ENCODE peak calls at places on chromosomes 16 and 17, in six cellular contexts. N is GM23248, I is neural progenitor cell, L is GM23338, C is hepatocyte, Z is HCT116. G is an unnamed sample.

GRCh38 chr17:83174859-83175550 is 95.6 kb downstream of the METRNL start:
- DNase-seq in L (no peak), C (no peak), N (no peak), I (no peak), Z (no peak), G (peak; percentile 35)

GRCh38 chr17:31052187-31052889 is 42.4 kb upstream of the NF1 start:
- DNase-seq in Z (peak; percentile 42), L (no peak), I (no peak), N (peak; percentile 97), C (no peak), G (no peak)

GRCh38 chr16:21301168-21301894 is 23.2 kb upstream of the CRYM start:
- DNase-seq in C (peak; percentile 85), Z (peak; percentile 82), L (peak; percentile 81), I (peak; percentile 75), N (peak; percentile 85), G (peak; percentile 88)

GRCh38 chr17:19904412-19904811 is 36.7 kb upstream of the ULK2 start:
- DNase-seq in I (no peak), C (no peak), L (no peak), Z (no peak), N (peak; percentile 82), G (no peak)

GRCh38 chr17:44655983-44656700 is at the start of gene MEIOC:
- DNase-seq in L (peak; percentile 94), I (peak; percentile 80), N (peak; percentile 17), Z (no peak), C (peak; percentile 33), G (peak; percentile 12)

GRCh38 chr17:9054611-9055010 is 33.3 kb downstream of the NTN1 start:
- DNase-seq in I (peak; percentile 88), Z (no peak), L (peak; percentile 96), N (no peak), C (no peak), G (no peak)

GRCh38 chr16:63921737-63922136 is 1200.1 kb downstream of the CDH11 start:
- DNase-seq in Z (no peak), C (no peak), I (no peak), N (peak; percentile 2), L (no peak), G (no peak)

GRCh38 chr16:74111583-74111982 is 185.0 kb upstream of the PSMD7 start:
- DNase-seq in L (no peak), I (no peak), N (no peak), C (no peak), Z (no peak), G (no peak)

GRCh38 chr17:68391561-68392268 is 65.6 kb downstream of the WIPI1 start:
- DNase-seq in I (no peak), L (no peak), Z (no peak), N (peak; percentile 38), C (peak; percentile 57), G (no peak)

GRCh38 chr16:84096447-84097005 is 20.2 kb downstream of the MBTPS1 start:
- DNase-seq in Z (no peak), I (no peak), L (no peak), N (no peak), C (peak; percentile 51), G (no peak)

GRCh38 chr17:62950067-62950466 is 16.0 kb upstream of the TANC2 start:
- DNase-seq in L (no peak), I (no peak), N (peak; percentile 69), C (peak; percentile 56), Z (no peak), G (no peak)

GRCh38 chr17:81002409-81003361 is 11.0 kb downstream of the CHMP6 start:
- DNase-seq in Z (no peak), N (peak; percentile 65), I (no peak), C (no peak), L (no peak), G (no peak)

GRCh38 chr16:10988879-10989278 is 44.5 kb downstream of the CLEC16A start:
- DNase-seq in I (no peak), N (no peak), Z (no peak), C (no peak), L (no peak), G (no peak)

GRCh38 chr17:9677411-9677810 is 32.1 kb downstream of the USP43 start:
- DNase-seq in Z (no peak), N (no peak), C (no peak), I (no peak), L (no peak), G (no peak)

GRCh38 chr16:85319208-85319983 is 207.1 kb upstream of the CIBAR2 start:
- DNase-seq in C (no peak), Z (no peak), I (no peak), N (no peak), L (no peak), G (no peak)

GRCh38 chr16:85317704-85318103 is 205.4 kb upstream of the CIBAR2 start:
- DNase-seq in C (no peak), N (no peak), I (no peak), L (no peak), Z (no peak), G (no peak)

GRCh38 chr16:85320677-85321385 is 208.6 kb upstream of the CIBAR2 start:
- DNase-seq in C (no peak), I (no peak), L (no peak), Z (no peak), N (no peak), G (no peak)

GRCh38 chr16:85321856-85322271 is 209.6 kb upstream of the CIBAR2 start:
- DNase-seq in N (peak; percentile 96), L (no peak), Z (no peak), C (no peak), I (no peak), G (no peak)

DNA sequence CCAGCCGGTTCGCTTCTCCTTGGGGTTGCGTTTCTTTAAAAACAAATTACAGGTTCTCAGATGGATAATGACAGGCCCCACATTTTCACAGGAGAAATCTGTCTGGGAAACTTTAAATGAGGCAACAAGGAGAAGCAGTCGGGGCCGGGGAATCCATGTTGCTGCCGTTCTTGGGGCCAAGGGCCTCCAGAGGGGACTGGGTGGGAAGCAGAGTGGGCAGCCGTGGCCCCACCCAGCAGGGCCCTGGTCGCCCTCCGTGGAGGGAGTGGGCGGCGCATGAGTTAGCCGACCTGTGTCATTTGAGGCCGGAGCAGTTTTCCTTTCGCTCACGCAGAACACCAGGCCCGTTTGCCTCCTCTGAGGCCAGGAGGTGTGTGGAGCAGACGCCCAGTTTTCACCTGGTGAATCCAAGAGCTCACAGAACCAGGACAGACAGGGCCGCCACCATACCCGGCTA is 207.7 kb upstream of the CIBAR2 start:
- DNase-seq in I (no peak), Z (no peak), L (no peak), N (no peak), C (no peak), G (no peak)
- H2AFZ ChIP-seq in I (no peak overlapping the region), Z (no peak overlapping the region), L (no peak overlapping the region), N (no peak overlapping the region), C (no peak overlapping the region), G (no peak overlapping the region)

GRCh38 chr17:16313159-16314090 is 39.8 kb downstream of the CENPV start:
- DNase-seq in Z (no peak), I (no peak), L (no peak), C (peak; percentile 68), N (no peak), G (no peak)

GRCh38 chr17:16319969-16320368 is 33.3 kb downstream of the CENPV start:
- DNase-seq in C (no peak), I (no peak), Z (no peak), L (no peak), N (no peak), G (no peak)

GRCh38 chr17:16314859-16315258 is 38.4 kb downstream of the CENPV start:
- DNase-seq in C (no peak), I (no peak), L (no peak), Z (no peak), N (no peak), G (no peak)

GRCh38 chr17:16314189-16314588 is 39.1 kb downstream of the CENPV start:
- DNase-seq in Z (no peak), N (peak; percentile 24), L (no peak), I (no peak), C (no peak), G (no peak)
- TF ChIP-seq EZH2phosphoT487 in Z (no peak), N (no peak), L (no peak), I (no peak), C (no peak), G (no peak)

GRCh38 chr17:82043507-82043906 is 6.0 kb upstream of the DCXR start:
- DNase-seq in C (no peak), I (no peak), L (peak; percentile 69), Z (no peak), N (no peak), G (no peak)

GRCh38 chr17:82039695-82040299 is 2.3 kb upstream of the DCXR start:
- DNase-seq in N (no peak), C (no peak), L (no peak), Z (no peak), I (no peak), G (no peak)

GRCh38 chr17:82045916-82046484 is 5.6 kb downstream of the RFNG start:
- DNase-seq in L (no peak), N (no peak), I (no peak), Z (no peak), C (no peak), G (no peak)

GRCh38 chr17:82041139-82041814 is 3.8 kb upstream of the DCXR start:
- DNase-seq in N (peak; percentile 48), C (no peak), Z (no peak), I (no peak), L (no peak), G (no peak)

DNA sequence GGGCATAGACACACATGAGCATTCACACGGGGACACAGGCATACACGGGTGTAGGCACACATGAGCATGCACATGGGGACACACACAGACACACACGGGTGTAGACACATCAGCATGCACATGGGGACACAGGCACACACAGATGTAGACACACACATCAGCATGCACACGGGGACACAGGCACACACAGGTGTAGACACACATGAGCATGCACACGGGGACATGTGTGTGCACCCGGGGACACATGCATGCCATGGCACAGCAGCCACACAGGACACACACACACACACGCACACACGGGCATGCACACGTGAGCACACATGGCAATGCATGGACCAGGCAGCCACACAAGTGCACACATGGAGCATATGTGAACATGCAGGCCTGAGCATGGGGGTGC is 5.2 kb upstream of the DCXR start:
- DNase-seq in Z (no peak), I (no peak), C (no peak), N (no peak), L (no peak), G (no peak)
- H2AFZ ChIP-seq in Z (no peak overlapping the region), I (no peak overlapping the region), C (no peak overlapping the region), N (no peak overlapping the region), L (no peak overlapping the region), G (no peak overlapping the region)

DNA sequence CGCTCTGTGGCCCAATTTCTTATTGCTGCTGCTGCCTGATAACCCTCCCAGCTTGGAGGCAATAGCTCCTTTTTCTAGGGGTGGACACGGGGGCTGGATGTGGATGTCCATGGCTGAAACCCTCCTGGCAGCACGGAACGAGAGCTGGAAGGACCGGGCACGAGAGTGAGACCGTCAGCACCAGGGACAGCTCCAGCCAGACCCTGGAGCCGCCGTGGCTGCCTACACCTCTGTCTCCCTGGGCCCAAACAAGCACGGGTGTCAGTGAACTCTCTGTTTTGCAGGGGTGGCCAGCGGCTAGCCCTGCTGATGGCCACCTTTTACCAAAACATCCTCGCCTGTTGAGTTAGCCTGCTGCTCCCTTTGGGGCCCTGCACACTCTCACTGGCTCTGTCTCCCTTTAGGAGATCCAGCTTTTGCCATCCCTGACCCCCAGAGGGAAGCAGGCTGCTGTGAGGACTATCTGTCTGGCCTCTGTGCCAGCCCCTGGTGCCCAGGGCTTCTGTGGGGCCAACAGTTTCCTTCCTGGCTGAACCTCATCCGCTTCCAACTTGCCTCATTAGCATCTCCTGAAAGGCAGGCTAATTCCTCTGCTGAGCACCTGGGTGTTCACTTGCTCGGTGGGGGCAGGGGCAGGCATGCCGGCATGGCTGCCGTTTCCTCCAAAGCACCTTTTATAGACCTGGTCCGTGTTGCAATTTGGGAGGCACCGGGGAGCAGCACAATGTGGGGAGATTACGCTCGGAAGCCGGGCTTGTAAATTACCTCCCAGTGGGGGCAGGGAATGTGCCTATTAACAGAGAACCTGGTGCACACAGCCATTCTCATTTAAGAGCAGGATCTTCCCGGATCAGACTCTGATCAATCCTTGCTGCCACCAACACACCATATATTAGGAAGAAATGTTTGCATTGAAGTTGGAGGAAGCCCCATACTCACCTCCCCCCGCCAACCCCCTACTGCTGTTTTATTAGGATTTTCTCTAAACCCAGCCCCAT is 118.2 kb downstream of the ENGASE start:
- DNase-seq in C (peak; percentile 80), I (peak; percentile 93), L (peak; percentile 90), Z (no peak), N (peak; percentile 64), G (peak; percentile 16)
- TF ChIP-seq EZH2phosphoT487 in C (no peak), I (no peak), L (no peak), Z (no peak), N (no peak), G (no peak)